ENCODE peak calls at places on chromosomes 3 and 15, in five cellular contexts. One of them, this sample, is unnamed.
A peak's percentile ranks its signal among the peaks of the same experiment; 100 is the strongest.

GRCh38 chr3:49712631-49713317 is 6.7 kb downstream of the AMIGO3 start:
- DNase-seq in IMR-90: no peak
- DNase-seq in sigmoid colon: peak; percentile 58
- DNase-seq in uterus: no peak
- DNase-seq in adrenal gland: peak; percentile 3
- DNase-seq in this sample: no peak

GRCh38 chr3:2036096-2036495 is 62.6 kb upstream of the CNTN4 start:
- DNase-seq in uterus: no peak
- DNase-seq in adrenal gland: no peak
- DNase-seq in IMR-90: no peak
- DNase-seq in sigmoid colon: no peak
- DNase-seq in this sample: no peak

GRCh38 chr3:129648331-129648730 is 41.9 kb upstream of the PLXND1 start:
- DNase-seq in uterus: no peak
- DNase-seq in adrenal gland: no peak
- DNase-seq in IMR-90: no peak
- DNase-seq in sigmoid colon: no peak
- DNase-seq in this sample: peak; percentile 47

GRCh38 chr15:63157891-63158431 is 684 bp upstream of the RPS27L start:
- DNase-seq in sigmoid colon: peak; percentile 78
- DNase-seq in uterus: peak; percentile 70
- DNase-seq in adrenal gland: peak; percentile 79
- DNase-seq in IMR-90: peak; percentile 85
- DNase-seq in this sample: peak; percentile 65

GRCh38 chr15:58484794-58485600 is 53.2 kb downstream of the LIPC start:
- DNase-seq in sigmoid colon: no peak
- DNase-seq in uterus: no peak
- DNase-seq in adrenal gland: no peak
- DNase-seq in IMR-90: no peak
- DNase-seq in this sample: no peak

GRCh38 chr3:65170357-65171090 is 482.7 kb upstream of the ADAMTS9 start:
- DNase-seq in sigmoid colon: peak; percentile 98
- DNase-seq in uterus: peak; percentile 87
- DNase-seq in IMR-90: peak; percentile 85
- DNase-seq in adrenal gland: peak; percentile 76
- DNase-seq in this sample: peak; percentile 94

GRCh38 chr3:115072265-115073008 is 74.7 kb downstream of the ZBTB20 start:
- DNase-seq in IMR-90: peak; percentile 46
- DNase-seq in sigmoid colon: no peak
- DNase-seq in uterus: no peak
- DNase-seq in adrenal gland: no peak
- DNase-seq in this sample: no peak

GRCh38 chr15:68581725-68582124 is 2.9 kb downstream of the CORO2B start:
- DNase-seq in sigmoid colon: peak; percentile 56
- DNase-seq in adrenal gland: no peak
- DNase-seq in uterus: no peak
- DNase-seq in IMR-90: no peak
- DNase-seq in this sample: no peak

GRCh38 chr3:64853456-64853855 is 165.7 kb upstream of the ADAMTS9 start:
- DNase-seq in IMR-90: no peak
- DNase-seq in sigmoid colon: no peak
- DNase-seq in adrenal gland: no peak
- DNase-seq in uterus: no peak
- DNase-seq in this sample: no peak

GRCh38 chr3:17894434-17895060 is 152.1 kb upstream of the TBC1D5 start:
- DNase-seq in IMR-90: peak; percentile 45
- DNase-seq in sigmoid colon: no peak
- DNase-seq in uterus: no peak
- DNase-seq in adrenal gland: no peak
- DNase-seq in this sample: no peak

GRCh38 chr3:100053929-100054620 is 60.2 kb downstream of the FILIP1L start:
- DNase-seq in IMR-90: no peak
- DNase-seq in sigmoid colon: no peak
- DNase-seq in uterus: no peak
- DNase-seq in adrenal gland: no peak
- DNase-seq in this sample: no peak

GRCh38 chr15:66948294-66948693 is 117.1 kb upstream of the SMAD3 start:
- DNase-seq in sigmoid colon: peak; percentile 32
- DNase-seq in IMR-90: peak; percentile 50
- DNase-seq in uterus: no peak
- DNase-seq in adrenal gland: no peak
- DNase-seq in this sample: no peak

GRCh38 chr3:124346487-124346886 is 354.6 kb upstream of the ROPN1 start:
- DNase-seq in IMR-90: no peak
- DNase-seq in uterus: no peak
- DNase-seq in adrenal gland: no peak
- DNase-seq in sigmoid colon: no peak
- DNase-seq in this sample: no peak

GRCh38 chr15:23566070-23567050 is 886 bp downstream of the MKRN3 start:
- DNase-seq in IMR-90: no peak
- DNase-seq in sigmoid colon: no peak
- DNase-seq in adrenal gland: no peak
- DNase-seq in uterus: peak; percentile 13
- DNase-seq in this sample: no peak

GRCh38 chr3:30161370-30161769 is 445.0 kb upstream of the TGFBR2 start:
- DNase-seq in IMR-90: peak; percentile 67
- DNase-seq in adrenal gland: no peak
- DNase-seq in sigmoid colon: peak; percentile 66
- DNase-seq in uterus: peak; percentile 33
- DNase-seq in this sample: peak; percentile 32

GRCh38 chr15:58440922-58441321 is 9.1 kb downstream of the LIPC start:
- DNase-seq in adrenal gland: no peak
- DNase-seq in sigmoid colon: no peak
- DNase-seq in IMR-90: no peak
- DNase-seq in uterus: no peak
- DNase-seq in this sample: peak; percentile 14

GRCh38 chr3:120693439-120694172 is 11.6 kb upstream of the HGD start:
- DNase-seq in adrenal gland: peak; percentile 30
- DNase-seq in sigmoid colon: no peak
- DNase-seq in uterus: no peak
- DNase-seq in IMR-90: peak; percentile 55
- DNase-seq in this sample: no peak

GRCh38 chr15:40248006-40248783 is 9.3 kb downstream of the PAK6 start:
- DNase-seq in adrenal gland: no peak
- DNase-seq in uterus: no peak
- DNase-seq in sigmoid colon: peak; percentile 59
- DNase-seq in IMR-90: no peak
- DNase-seq in this sample: no peak

GRCh38 chr3:142278451-142278850 is 53.1 kb upstream of the GK5 start:
- DNase-seq in sigmoid colon: no peak
- DNase-seq in adrenal gland: no peak
- DNase-seq in IMR-90: peak; percentile 53
- DNase-seq in uterus: no peak
- DNase-seq in this sample: no peak

GRCh38 chr3:36227982-36228381 is 152.3 kb upstream of the STAC start:
- DNase-seq in IMR-90: no peak
- DNase-seq in adrenal gland: no peak
- DNase-seq in uterus: no peak
- DNase-seq in sigmoid colon: no peak
- DNase-seq in this sample: no peak

GRCh38 chr3:149134560-149134959 is 5.1 kb downstream of the HPS3 start:
- DNase-seq in IMR-90: peak; percentile 41
- DNase-seq in sigmoid colon: no peak
- DNase-seq in uterus: peak; percentile 39
- DNase-seq in adrenal gland: peak; percentile 68
- DNase-seq in this sample: no peak

GRCh38 chr15:85624241-85624855 is 170.4 kb downstream of the KLHL25 start:
- DNase-seq in adrenal gland: no peak
- DNase-seq in uterus: no peak
- DNase-seq in IMR-90: no peak
- DNase-seq in sigmoid colon: no peak
- DNase-seq in this sample: no peak

GRCh38 chr3:24227635-24228034 is 267.0 kb downstream of the THRB start:
- DNase-seq in uterus: no peak
- DNase-seq in sigmoid colon: no peak
- DNase-seq in adrenal gland: no peak
- DNase-seq in IMR-90: no peak
- DNase-seq in this sample: no peak

GRCh38 chr15:42082832-42083604 is 11.3 kb downstream of the PLA2G4D start:
- DNase-seq in IMR-90: no peak
- DNase-seq in uterus: no peak
- DNase-seq in sigmoid colon: no peak
- DNase-seq in adrenal gland: no peak
- DNase-seq in this sample: no peak

GRCh38 chr15:74856537-74856936 is 13.6 kb upstream of the ULK3 start:
- DNase-seq in uterus: no peak
- DNase-seq in sigmoid colon: no peak
- DNase-seq in IMR-90: no peak
- DNase-seq in adrenal gland: no peak
- DNase-seq in this sample: no peak

GRCh38 chr3:98890181-98890882 is 11.2 kb downstream of the DCBLD2 start:
- DNase-seq in uterus: no peak
- DNase-seq in IMR-90: peak; percentile 38
- DNase-seq in adrenal gland: no peak
- DNase-seq in sigmoid colon: no peak
- DNase-seq in this sample: no peak

GRCh38 chr3:14406336-14406735 is 3.9 kb downstream of the SLC6A6 start:
- DNase-seq in adrenal gland: no peak
- DNase-seq in uterus: no peak
- DNase-seq in IMR-90: no peak
- DNase-seq in sigmoid colon: no peak
- DNase-seq in this sample: no peak

GRCh38 chr15:89116404-89116803 is 28.1 kb downstream of the ABHD2 start:
- DNase-seq in IMR-90: peak; percentile 55
- DNase-seq in sigmoid colon: no peak
- DNase-seq in uterus: no peak
- DNase-seq in adrenal gland: no peak
- DNase-seq in this sample: no peak

GRCh38 chr15:89117790-89118189 is 29.5 kb downstream of the ABHD2 start:
- DNase-seq in sigmoid colon: no peak
- DNase-seq in IMR-90: no peak
- DNase-seq in uterus: no peak
- DNase-seq in adrenal gland: no peak
- DNase-seq in this sample: no peak

GRCh38 chr15:89121414-89121813 is 33.2 kb downstream of the ABHD2 start:
- DNase-seq in IMR-90: no peak
- DNase-seq in uterus: no peak
- DNase-seq in sigmoid colon: no peak
- DNase-seq in adrenal gland: no peak
- DNase-seq in this sample: no peak

GRCh38 chr15:89119489-89120478 is 31.5 kb downstream of the ABHD2 start:
- DNase-seq in uterus: no peak
- DNase-seq in IMR-90: peak; percentile 69
- DNase-seq in sigmoid colon: no peak
- DNase-seq in adrenal gland: no peak
- DNase-seq in this sample: no peak

DNA sequence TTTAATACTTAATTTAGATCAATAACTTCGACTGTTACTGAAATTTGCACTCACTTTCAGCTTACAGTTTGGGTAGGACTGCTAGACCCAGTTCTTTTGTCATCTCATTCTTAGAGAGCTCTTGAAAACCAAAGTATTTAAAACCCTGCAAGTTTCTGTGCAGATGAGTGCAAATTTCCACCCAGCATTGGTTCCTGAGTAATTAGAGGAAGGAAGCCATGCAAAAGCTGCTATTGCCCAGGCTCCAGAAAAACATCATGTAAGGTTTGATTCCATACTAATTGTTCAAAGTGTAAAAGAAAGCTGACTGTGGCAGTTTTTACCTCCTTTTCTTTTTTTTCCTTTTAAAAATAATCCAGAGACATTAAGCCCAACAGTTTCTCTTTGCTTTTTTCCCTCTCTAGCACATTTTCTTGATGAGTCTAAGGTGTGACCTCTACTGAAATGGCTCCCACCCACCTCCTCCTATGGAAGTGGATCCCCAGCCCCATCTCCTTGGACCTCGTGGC is 30.3 kb downstream of the ABHD2 start:
- DNase-seq in adrenal gland: no peak
- DNase-seq in sigmoid colon: no peak
- DNase-seq in IMR-90: no peak
- DNase-seq in uterus: no peak
- DNase-seq in this sample: no peak
- H3K9me3 ChIP-seq in adrenal gland: no peaks in the 10 kb centered on the region
- H3K9me3 ChIP-seq in sigmoid colon: no peaks in the 10 kb centered on the region
- H3K9me3 ChIP-seq in IMR-90: no peaks in the 10 kb centered on the region
- H3K9me3 ChIP-seq in uterus: no peaks in the 10 kb centered on the region
- H3K9me3 ChIP-seq in this sample: no peaks in the 10 kb centered on the region

GRCh38 chr3:184248454-184249411 is at the start of gene ALG3:
- DNase-seq in adrenal gland: peak; percentile 87
- DNase-seq in uterus: peak; percentile 79
- DNase-seq in IMR-90: peak; percentile 87
- DNase-seq in sigmoid colon: peak; percentile 91
- DNase-seq in this sample: peak; percentile 82

GRCh38 chr3:184250167-184250828 is 826 bp downstream of the EEF1AKMT4 start:
- DNase-seq in IMR-90: peak; percentile 83
- DNase-seq in adrenal gland: peak; percentile 93
- DNase-seq in uterus: peak; percentile 80
- DNase-seq in sigmoid colon: peak; percentile 88
- DNase-seq in this sample: peak; percentile 88

GRCh38 chr3:184255291-184256039 is 5.9 kb downstream of the CAMK2N2 start:
- DNase-seq in sigmoid colon: no peak
- DNase-seq in adrenal gland: no peak
- DNase-seq in IMR-90: no peak
- DNase-seq in uterus: no peak
- DNase-seq in this sample: no peak

DNA sequence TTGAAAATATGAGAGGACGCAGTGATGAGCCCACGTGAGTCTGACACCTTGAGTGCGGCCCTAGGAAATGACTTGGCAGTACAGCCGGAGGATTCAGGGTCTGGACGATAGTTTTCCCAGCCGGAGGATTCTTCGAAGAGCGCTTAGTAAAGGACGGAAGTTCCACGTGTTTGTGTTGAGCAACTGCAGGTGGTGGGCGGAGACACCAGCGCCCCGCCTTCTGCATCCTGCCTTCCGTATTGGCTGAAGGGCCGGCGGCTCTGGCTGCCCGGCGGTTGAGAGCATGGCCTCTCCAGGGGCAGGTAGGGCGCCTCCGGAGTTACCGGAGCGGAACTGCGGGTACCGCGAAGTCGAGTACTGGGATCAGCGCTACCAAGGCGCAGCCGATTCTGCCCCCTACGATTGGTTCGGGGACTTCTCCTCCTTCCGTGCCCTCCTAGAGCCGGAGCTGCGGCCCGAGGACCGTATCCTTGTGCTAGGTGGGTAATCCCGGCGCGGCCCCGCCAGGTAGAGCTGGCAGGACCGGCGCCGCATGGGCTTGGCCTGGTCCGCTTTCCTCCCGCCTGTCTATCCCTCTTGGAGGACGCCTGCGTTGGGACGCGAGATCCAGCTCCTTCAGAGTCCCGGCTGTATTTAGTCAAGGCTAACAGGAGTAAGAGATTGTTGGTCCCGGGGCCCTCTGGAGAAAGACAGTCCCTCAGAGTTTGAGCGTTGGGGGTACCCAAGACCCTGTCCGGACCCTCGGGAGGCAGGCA is at the start of gene EEF1AKMT4:
- DNase-seq in IMR-90: peak; percentile 98
- DNase-seq in adrenal gland: peak; percentile 98
- DNase-seq in sigmoid colon: peak; percentile 98
- DNase-seq in uterus: peak; percentile 96
- DNase-seq in this sample: peak; percentile 96
- TF ChIP-seq POLR2A in IMR-90: no peak
- TF ChIP-seq POLR2A in adrenal gland: peak; percentile 61
- TF ChIP-seq POLR2A in sigmoid colon: no peak
- TF ChIP-seq POLR2A in uterus: no peak
- TF ChIP-seq POLR2A in this sample: no peak

GRCh38 chr3:16476636-16477035 is 36.9 kb downstream of the RFTN1 start:
- DNase-seq in IMR-90: peak; percentile 99
- DNase-seq in adrenal gland: no peak
- DNase-seq in uterus: no peak
- DNase-seq in sigmoid colon: no peak
- DNase-seq in this sample: no peak
- H3K9me3 ChIP-seq in IMR-90: no peaks in the 10 kb centered on the region
- H3K9me3 ChIP-seq in adrenal gland: no peaks in the 10 kb centered on the region
- H3K9me3 ChIP-seq in uterus: no peaks in the 10 kb centered on the region
- H3K9me3 ChIP-seq in sigmoid colon: no peaks in the 10 kb centered on the region
- H3K9me3 ChIP-seq in this sample: no peaks in the 10 kb centered on the region

GRCh38 chr3:87088984-87089841 is 98.3 kb upstream of the VGLL3 start:
- DNase-seq in uterus: peak; percentile 71
- DNase-seq in sigmoid colon: peak; percentile 89
- DNase-seq in IMR-90: peak; percentile 71
- DNase-seq in adrenal gland: peak; percentile 33
- DNase-seq in this sample: peak; percentile 59
- TF ChIP-seq POLR2A in uterus: no peak
- TF ChIP-seq POLR2A in sigmoid colon: peak; percentile 44
- TF ChIP-seq POLR2A in IMR-90: no peak
- TF ChIP-seq POLR2A in adrenal gland: peak; percentile 13
- TF ChIP-seq POLR2A in this sample: no peak

This sample was measured in thyroid gland.